ENCODE peak calls at places on chromosomes 1 and 21, in four cellular contexts. One of them, this sample, is unnamed.
A peak's percentile ranks its signal among the peaks of the same experiment; 100 is the strongest.

GRCh38 chr1:21289700-21290545 is at the start of gene ECE1:
- DNase-seq in endothelial cell of umbilical vein: peak; percentile 64
- DNase-seq in left ventricle myocardium inferior: peak; percentile 56
- DNase-seq in heart left ventricle: peak; percentile 81
- DNase-seq in this sample: peak; percentile 70

GRCh38 chr1:26125946-26126320 is 14.3 kb downstream of the PDIK1L start:
- DNase-seq in endothelial cell of umbilical vein: no peak
- DNase-seq in left ventricle myocardium inferior: no peak
- DNase-seq in heart left ventricle: no peak
- DNase-seq in this sample: no peak

GRCh38 chr1:229253170-229253974 is 17.5 kb upstream of the RAB4A start:
- DNase-seq in heart left ventricle: no peak
- DNase-seq in left ventricle myocardium inferior: no peak
- DNase-seq in endothelial cell of umbilical vein: no peak
- DNase-seq in this sample: no peak

GRCh38 chr1:51190996-51191395 is 45.1 kb upstream of the RNF11 start:
- DNase-seq in heart left ventricle: no peak
- DNase-seq in left ventricle myocardium inferior: no peak
- DNase-seq in endothelial cell of umbilical vein: no peak
- DNase-seq in this sample: no peak

GRCh38 chr1:212218911-212219310 is 66.3 kb upstream of the PPP2R5A start:
- DNase-seq in heart left ventricle: no peak
- DNase-seq in left ventricle myocardium inferior: no peak
- DNase-seq in endothelial cell of umbilical vein: no peak
- DNase-seq in this sample: no peak

GRCh38 chr21:45982758-45983731 is 1.5 kb downstream of the COL6A1 start:
- DNase-seq in left ventricle myocardium inferior: peak; percentile 19
- DNase-seq in heart left ventricle: peak; percentile 65
- DNase-seq in endothelial cell of umbilical vein: no peak
- DNase-seq in this sample: peak; percentile 47

GRCh38 chr1:155078496-155079209 is at the start of gene EFNA3:
- DNase-seq in heart left ventricle: peak; percentile 89
- DNase-seq in left ventricle myocardium inferior: peak; percentile 77
- DNase-seq in endothelial cell of umbilical vein: peak; percentile 65
- DNase-seq in this sample: peak; percentile 78

GRCh38 chr1:19637606-19638005 is 6.5 kb upstream of the NBL1 start:
- DNase-seq in heart left ventricle: no peak
- DNase-seq in endothelial cell of umbilical vein: no peak
- DNase-seq in left ventricle myocardium inferior: no peak
- DNase-seq in this sample: no peak

GRCh38 chr1:118899340-118899739 is 88.8 kb downstream of the TBX15 start:
- DNase-seq in heart left ventricle: no peak
- DNase-seq in left ventricle myocardium inferior: no peak
- DNase-seq in endothelial cell of umbilical vein: no peak
- DNase-seq in this sample: no peak

GRCh38 chr1:55981015-55981635 is 598.2 kb downstream of the PLPP3 start:
- DNase-seq in left ventricle myocardium inferior: no peak
- DNase-seq in heart left ventricle: no peak
- DNase-seq in endothelial cell of umbilical vein: no peak
- DNase-seq in this sample: no peak

GRCh38 chr1:214452152-214452806 is 99.1 kb downstream of the PTPN14 start:
- DNase-seq in left ventricle myocardium inferior: no peak
- DNase-seq in heart left ventricle: no peak
- DNase-seq in endothelial cell of umbilical vein: no peak
- DNase-seq in this sample: no peak

GRCh38 chr21:32301596-32301995 is 2.9 kb downstream of the MRAP start:
- DNase-seq in endothelial cell of umbilical vein: no peak
- DNase-seq in heart left ventricle: no peak
- DNase-seq in left ventricle myocardium inferior: no peak
- DNase-seq in this sample: no peak

GRCh38 chr1:53765656-53766055 is 26.7 kb upstream of the GLIS1 start:
- DNase-seq in left ventricle myocardium inferior: no peak
- DNase-seq in endothelial cell of umbilical vein: peak; percentile 94
- DNase-seq in heart left ventricle: no peak
- DNase-seq in this sample: no peak

GRCh38 chr21:21740207-21740606 is 742.0 kb downstream of the NCAM2 start:
- DNase-seq in heart left ventricle: no peak
- DNase-seq in endothelial cell of umbilical vein: no peak
- DNase-seq in left ventricle myocardium inferior: no peak
- DNase-seq in this sample: no peak

GRCh38 chr1:9595156-9595967 is 6.7 kb downstream of the TMEM201 start:
- DNase-seq in heart left ventricle: no peak
- DNase-seq in left ventricle myocardium inferior: no peak
- DNase-seq in endothelial cell of umbilical vein: no peak
- DNase-seq in this sample: no peak

GRCh38 chr1:5751171-5751556 is 241.1 kb downstream of the NPHP4 start:
- DNase-seq in endothelial cell of umbilical vein: no peak
- DNase-seq in left ventricle myocardium inferior: no peak
- DNase-seq in heart left ventricle: peak; percentile 47
- DNase-seq in this sample: peak; percentile 10

GRCh38 chr1:11238311-11238710 is 24.0 kb downstream of the MTOR start:
- DNase-seq in left ventricle myocardium inferior: no peak
- DNase-seq in heart left ventricle: no peak
- DNase-seq in endothelial cell of umbilical vein: no peak
- DNase-seq in this sample: no peak

GRCh38 chr1:52403566-52404115 is 582 bp downstream of the ORC1 start:
- DNase-seq in endothelial cell of umbilical vein: peak; percentile 69
- DNase-seq in heart left ventricle: no peak
- DNase-seq in left ventricle myocardium inferior: no peak
- DNase-seq in this sample: no peak
- H3K36me3 ChIP-seq in endothelial cell of umbilical vein: peaks cover 4% of the 10 kb centered on the region
- H3K36me3 ChIP-seq in heart left ventricle: peaks cover 28% of the 10 kb centered on the region
- H3K36me3 ChIP-seq in left ventricle myocardium inferior: peaks cover 22% of the 10 kb centered on the region
- H3K36me3 ChIP-seq in this sample: peaks cover 9% of the 10 kb centered on the region

GRCh38 chr1:225654277-225654597 is 1.3 kb upstream of the ENAH start:
- DNase-seq in heart left ventricle: no peak
- DNase-seq in left ventricle myocardium inferior: no peak
- DNase-seq in endothelial cell of umbilical vein: no peak
- DNase-seq in this sample: no peak

GRCh38 chr1:225652726-225653462 is at the start of gene ENAH:
- DNase-seq in left ventricle myocardium inferior: peak; percentile 89
- DNase-seq in heart left ventricle: peak; percentile 89
- DNase-seq in endothelial cell of umbilical vein: peak; percentile 73
- DNase-seq in this sample: peak; percentile 78

GRCh38 chr1:225655509-225656258 is 2.8 kb upstream of the ENAH start:
- DNase-seq in endothelial cell of umbilical vein: peak; percentile 92
- DNase-seq in heart left ventricle: no peak
- DNase-seq in left ventricle myocardium inferior: peak; percentile 29
- DNase-seq in this sample: peak; percentile 53

GRCh38 chr1:225653463-225654276 is 747 bp upstream of the ENAH start:
- DNase-seq in heart left ventricle: peak; percentile 79
- DNase-seq in left ventricle myocardium inferior: peak; percentile 66
- DNase-seq in endothelial cell of umbilical vein: peak; percentile 83
- DNase-seq in this sample: peak; percentile 67

GRCh38 chr1:225654688-225655508 is 2.0 kb upstream of the ENAH start:
- DNase-seq in heart left ventricle: no peak
- DNase-seq in endothelial cell of umbilical vein: no peak
- DNase-seq in left ventricle myocardium inferior: no peak
- DNase-seq in this sample: no peak
- H3K4me1 ChIP-seq in heart left ventricle: no peaks in the 10 kb centered on the region
- H3K4me1 ChIP-seq in endothelial cell of umbilical vein: peaks cover 49% of the 10 kb centered on the region
- H3K4me1 ChIP-seq in left ventricle myocardium inferior: peaks cover 45% of the 10 kb centered on the region
- H3K4me1 ChIP-seq in this sample: no peaks in the 10 kb centered on the region

DNA sequence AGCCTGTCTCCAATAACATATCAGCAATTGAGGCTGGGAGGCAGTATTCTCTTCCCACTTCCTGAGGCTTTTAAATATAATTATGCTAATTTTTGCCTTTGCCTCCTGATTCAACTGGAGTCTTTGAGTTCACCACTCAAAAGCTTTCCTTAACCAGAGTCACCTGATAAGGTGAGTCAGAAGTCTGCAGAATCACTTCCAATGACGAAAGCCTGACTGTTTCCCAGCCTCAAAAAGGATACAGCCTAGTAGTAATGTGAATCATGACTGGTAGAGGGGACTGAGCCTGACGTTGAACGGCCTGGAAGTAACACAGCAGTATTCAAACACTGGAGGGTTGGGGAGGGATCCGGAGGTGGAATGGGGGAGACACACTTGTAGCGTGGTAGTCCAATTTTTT is 10.4 kb upstream of the MRPL9 start:
- DNase-seq in heart left ventricle: no peak
- DNase-seq in left ventricle myocardium inferior: no peak
- DNase-seq in endothelial cell of umbilical vein: no peak
- DNase-seq in this sample: no peak
- H3K36me3 ChIP-seq in heart left ventricle: peaks cover 35% of the 10 kb centered on the region
- H3K36me3 ChIP-seq in left ventricle myocardium inferior: peaks cover 54% of the 10 kb centered on the region
- H3K36me3 ChIP-seq in endothelial cell of umbilical vein: no peaks in the 10 kb centered on the region
- H3K36me3 ChIP-seq in this sample: peaks cover 3% of the 10 kb centered on the region

GRCh38 chr1:226734611-226735153 is 4.4 kb downstream of the ITPKB start:
- DNase-seq in left ventricle myocardium inferior: no peak
- DNase-seq in heart left ventricle: no peak
- DNase-seq in endothelial cell of umbilical vein: no peak
- DNase-seq in this sample: no peak
- H3K4me1 ChIP-seq in left ventricle myocardium inferior: peaks cover 90% of the 10 kb centered on the region
- H3K4me1 ChIP-seq in heart left ventricle: peaks cover 12% of the 10 kb centered on the region
- H3K4me1 ChIP-seq in endothelial cell of umbilical vein: peaks cover 15% of the 10 kb centered on the region
- H3K4me1 ChIP-seq in this sample: no peaks in the 10 kb centered on the region

GRCh38 chr21:44868707-44869106 is 4.8 kb downstream of the PTTG1IP start:
- DNase-seq in endothelial cell of umbilical vein: no peak
- DNase-seq in left ventricle myocardium inferior: no peak
- DNase-seq in heart left ventricle: peak; percentile 17
- DNase-seq in this sample: peak; percentile 10
- H3K36me3 ChIP-seq in endothelial cell of umbilical vein: peaks cover 8% of the 10 kb centered on the region
- H3K36me3 ChIP-seq in left ventricle myocardium inferior: peaks cover 18% of the 10 kb centered on the region
- H3K36me3 ChIP-seq in heart left ventricle: peaks cover 26% of the 10 kb centered on the region
- H3K36me3 ChIP-seq in this sample: peaks cover 17% of the 10 kb centered on the region

DNA sequence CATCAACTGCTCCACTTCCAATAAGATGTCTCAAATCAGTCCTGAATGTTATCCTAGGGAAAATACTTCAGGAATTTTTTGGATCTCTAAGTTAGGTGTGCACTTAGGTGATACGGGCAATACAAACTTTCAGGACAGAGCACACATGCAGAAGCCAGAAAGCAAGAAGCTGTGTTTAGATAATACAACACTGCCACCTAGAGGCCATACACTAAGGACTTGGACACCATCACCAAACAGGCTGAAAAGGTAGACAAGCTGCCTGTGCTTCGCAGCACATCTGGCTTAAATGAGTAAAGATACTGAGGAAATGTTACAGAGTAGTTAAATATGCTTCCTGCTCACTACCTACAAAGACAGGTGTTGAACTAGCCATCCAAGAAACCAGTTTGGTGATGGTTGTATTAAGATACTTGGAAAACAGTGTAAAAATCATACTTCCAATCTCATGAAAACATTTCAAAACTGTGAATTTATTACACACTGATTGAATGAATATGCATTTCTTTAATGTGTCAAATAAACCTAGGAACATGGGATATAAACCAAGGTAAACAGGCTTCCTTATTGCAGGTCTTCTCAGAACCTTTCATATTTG is 24.2 kb downstream of the RRAGC start:
- DNase-seq in endothelial cell of umbilical vein: peak; percentile 77
- DNase-seq in left ventricle myocardium inferior: no peak
- DNase-seq in heart left ventricle: no peak
- DNase-seq in this sample: no peak
- H3K4me1 ChIP-seq in endothelial cell of umbilical vein: peaks cover 12% of the 10 kb centered on the region
- H3K4me1 ChIP-seq in left ventricle myocardium inferior: peaks cover 19% of the 10 kb centered on the region
- H3K4me1 ChIP-seq in heart left ventricle: no peaks in the 10 kb centered on the region
- H3K4me1 ChIP-seq in this sample: no peaks in the 10 kb centered on the region